ENCODE peak calls at places on chromosomes 12 and 14, in seven cellular contexts. T, Z, R, M, C, U and S are unnamed samples.

GRCh38 chr12:93002278-93003054 is 73.4 kb upstream of the EEA1 start:
- DNase-seq in R (no peak), C (no peak), M (no peak), U (peak; percentile 92), T (no peak), Z (peak; percentile 17), S (peak; percentile 52)

GRCh38 chr12:2795291-2796186 is 769 bp downstream of the FKBP4 start:
- DNase-seq in U (peak; percentile 41), M (no peak), T (peak; percentile 60), Z (peak; percentile 87), R (peak; percentile 63), C (peak; percentile 86), S (no peak)

GRCh38 chr12:26334621-26335124 is 139.3 kb downstream of the SSPN start:
- DNase-seq in Z (no peak), U (no peak), T (peak; percentile 14), R (no peak), M (no peak), C (no peak), S (no peak)

GRCh38 chr12:108825205-108825950 is 32.0 kb downstream of the SSH1 start:
- DNase-seq in R (no peak), Z (no peak), M (no peak), C (no peak), T (no peak), U (peak; percentile 76), S (no peak)

GRCh38 chr12:122868471-122869177 is 27.3 kb downstream of the VPS37B start:
- DNase-seq in Z (no peak), C (no peak), T (no peak), R (peak; percentile 7), U (no peak), M (no peak), S (no peak)

GRCh38 chr12:114288071-114288470 is 117.9 kb downstream of the TBX5 start:
- DNase-seq in R (no peak), M (no peak), U (peak; percentile 21), Z (no peak), T (no peak), C (no peak), S (no peak)

GRCh38 chr12:104999347-104999685 is 13.2 kb downstream of the NOPCHAP1 start:
- DNase-seq in C (no peak), R (no peak), T (no peak), Z (no peak), U (no peak), M (no peak), S (no peak)

GRCh38 chr12:34219046-34219770 is 196.9 kb downstream of the ALG10 start:
- DNase-seq in U (peak; percentile 5), M (no peak), R (no peak), C (no peak), Z (no peak), T (no peak), S (no peak)

GRCh38 chr12:30996255-30996654 is 69.7 kb downstream of the TSPAN11 start:
- DNase-seq in T (no peak), M (no peak), C (no peak), Z (no peak), R (no peak), U (peak; percentile 76), S (peak; percentile 63)

GRCh38 chr12:60935981-60936761 is 1324.0 kb upstream of the USP15 start:
- DNase-seq in T (no peak), R (no peak), C (no peak), Z (no peak), U (no peak), M (no peak), S (no peak)
- TF ChIP-seq CTCF in T (no peak), R (no peak), C (no peak), Z (no peak), U (no peak), M (no peak), S (no peak)

GRCh38 chr14:69938751-69939150 is 59.5 kb downstream of the SMOC1 start:
- DNase-seq in C (no peak), U (no peak), R (no peak), Z (no peak), M (no peak), T (no peak), S (no peak)
- H3K27me3 ChIP-seq in C (no peaks in the 10 kb centered on the region), U (no peaks in the 10 kb centered on the region), R (no peaks in the 10 kb centered on the region), Z (no peaks in the 10 kb centered on the region), M (peaks cover 85% of the 10 kb centered on the region), T (no peaks in the 10 kb centered on the region), S (no peaks in the 10 kb centered on the region)

DNA sequence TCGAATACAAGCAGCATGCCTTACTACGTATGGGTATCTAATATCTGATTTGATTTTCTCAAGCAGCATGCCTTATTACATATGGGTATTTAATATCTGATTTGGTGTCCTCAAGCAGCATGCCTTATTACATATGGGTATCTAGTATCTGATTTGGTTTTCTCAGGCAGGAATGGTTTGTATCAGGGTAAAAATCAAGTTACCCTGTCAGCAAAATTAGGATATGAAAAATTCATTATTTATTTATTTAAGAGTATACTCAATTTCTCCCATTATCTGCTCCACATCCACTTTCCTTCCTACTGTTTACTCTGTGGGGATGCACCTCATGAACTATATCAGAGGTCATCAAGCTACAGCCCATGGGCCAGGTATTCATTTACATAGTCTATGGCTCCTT is 21.9 kb downstream of the ZNF891 start:
- DNase-seq in C (no peak), Z (no peak), M (no peak), R (no peak), U (no peak), T (no peak), S (no peak)
- H3K9me3 ChIP-seq in C (peaks cover 30% of the 10 kb centered on the region), Z (peaks cover 99% of the 10 kb centered on the region), M (peaks cover 34% of the 10 kb centered on the region), R (peaks cover 66% of the 10 kb centered on the region), U (peaks cover 79% of the 10 kb centered on the region), T (peaks cover 99% of the 10 kb centered on the region), S (peaks cover 51% of the 10 kb centered on the region)

GRCh38 chr12:121214171-121214777 is 4.3 kb downstream of the P2RX4 start:
- DNase-seq in U (peak; percentile 42), Z (no peak), T (no peak), C (no peak), R (no peak), M (no peak), S (no peak)

GRCh38 chr12:121209221-121209620 is 708 bp upstream of the P2RX4 start:
- DNase-seq in T (no peak), Z (no peak), R (no peak), U (no peak), M (no peak), C (no peak), S (no peak)

GRCh38 chr12:121212875-121213274 is 2.9 kb downstream of the P2RX4 start:
- DNase-seq in M (no peak), R (no peak), U (no peak), T (no peak), C (no peak), Z (no peak), S (no peak)

GRCh38 chr12:121205491-121205890 is 4.4 kb upstream of the P2RX4 start:
- DNase-seq in C (no peak), R (no peak), U (no peak), M (no peak), Z (no peak), T (no peak), S (no peak)

DNA sequence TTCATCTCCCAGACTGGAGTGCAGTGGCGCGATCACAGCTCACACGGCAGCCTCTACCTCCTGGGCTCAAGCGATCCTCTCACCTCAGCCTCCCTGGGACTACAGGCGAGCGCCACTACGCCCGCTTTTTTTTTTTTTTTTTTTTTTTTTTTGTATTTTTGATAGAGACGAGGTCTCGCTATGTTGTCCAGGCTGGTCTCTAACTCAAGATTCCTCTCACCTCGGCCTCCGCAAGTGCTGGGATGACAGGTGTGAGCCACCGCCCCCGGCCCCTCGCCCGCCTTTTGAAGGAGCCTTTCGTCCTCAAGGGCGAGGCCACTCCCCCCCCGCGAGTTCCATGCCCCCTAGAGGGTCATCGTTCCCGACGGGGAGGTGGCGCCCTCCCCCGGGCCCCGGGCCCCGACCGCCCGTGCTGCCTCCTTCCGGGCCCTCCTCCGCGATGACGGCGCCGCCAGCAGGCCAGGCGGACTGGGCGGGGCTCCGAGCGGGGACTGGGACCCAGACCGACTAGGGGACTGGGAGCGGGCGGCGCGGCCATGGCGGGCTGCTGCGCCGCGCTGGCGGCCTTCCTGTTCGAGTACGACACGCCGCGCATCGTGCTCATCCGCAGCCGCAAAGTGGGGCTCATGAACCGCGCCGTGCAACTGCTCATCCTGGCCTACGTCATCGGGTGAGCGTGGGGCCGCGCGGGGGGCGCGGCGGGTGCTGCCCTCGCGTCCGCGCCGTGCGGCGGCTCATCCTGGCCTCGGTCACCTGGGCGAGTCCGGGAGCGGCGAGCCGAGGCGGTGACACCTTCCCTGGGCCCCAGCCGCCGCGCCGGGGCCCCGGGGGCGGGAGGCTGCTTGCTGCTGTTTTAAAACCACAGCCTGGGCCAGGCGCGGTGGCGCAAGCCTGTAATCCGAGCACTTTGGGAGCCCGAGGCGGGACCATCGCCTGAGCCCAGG is at the start of gene P2RX4:
- DNase-seq in T (peak; percentile 35), Z (peak; percentile 84), C (peak; percentile 90), M (peak; percentile 52), U (peak; percentile 73), R (peak; percentile 92), S (no peak)
- TF ChIP-seq CTCF in T (peak; percentile 16), Z (no peak), C (no peak), M (peak; percentile 7), U (peak; percentile 31), R (no peak), S (no peak)

GRCh38 chr14:60757617-60758016 is 23.1 kb downstream of the MNAT1 start:
- DNase-seq in Z (no peak), M (no peak), U (peak; percentile 74), R (no peak), T (no peak), C (no peak), S (no peak)

GRCh38 chr14:60760209-60760608 is 25.6 kb downstream of the MNAT1 start:
- DNase-seq in T (no peak), C (no peak), R (no peak), M (no peak), U (no peak), Z (no peak), S (no peak)

GRCh38 chr14:60756847-60757246 is 22.3 kb downstream of the MNAT1 start:
- DNase-seq in R (no peak), T (no peak), U (peak; percentile 44), Z (no peak), M (no peak), C (no peak), S (no peak)

GRCh38 chr14:60760648-60761364 is 26.2 kb downstream of the MNAT1 start:
- DNase-seq in M (peak; percentile 71), U (no peak), T (no peak), R (no peak), C (no peak), Z (no peak), S (no peak)

DNA sequence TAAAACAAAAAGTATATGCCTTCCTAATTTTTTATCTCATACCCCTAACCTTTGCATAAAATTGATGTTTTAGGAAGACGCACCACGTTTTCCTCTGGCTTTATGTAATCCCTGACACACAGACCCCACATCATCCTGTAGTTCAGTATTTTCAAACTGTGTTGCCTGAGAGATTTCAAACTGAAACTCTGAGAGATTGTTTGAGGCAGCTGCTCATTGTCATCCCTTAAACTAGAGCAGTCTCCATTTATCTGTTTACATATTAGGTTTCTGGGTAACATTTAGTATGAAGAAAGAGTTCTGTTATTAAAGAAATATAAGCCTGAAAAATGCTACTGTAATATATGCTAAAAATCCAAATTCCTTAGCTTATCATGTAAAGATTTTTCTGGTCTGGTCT is 24.3 kb downstream of the MNAT1 start:
- DNase-seq in C (no peak), U (peak; percentile 62), M (no peak), R (no peak), T (no peak), Z (no peak), S (no peak)
- H3K27me3 ChIP-seq in C (no peaks in the 10 kb centered on the region), U (no peaks in the 10 kb centered on the region), M (no peaks in the 10 kb centered on the region), R (no peaks in the 10 kb centered on the region), T (no peaks in the 10 kb centered on the region), Z (no peaks in the 10 kb centered on the region), S (no peaks in the 10 kb centered on the region)

GRCh38 chr14:40371011-40371410 is 938.8 kb upstream of the FBXO33 start:
- DNase-seq in Z (no peak), U (no peak), T (no peak), M (no peak), C (no peak), R (no peak), S (no peak)
- H3K9me3 ChIP-seq in Z (no peaks in the 10 kb centered on the region), U (no peaks in the 10 kb centered on the region), T (no peaks in the 10 kb centered on the region), M (no peaks in the 10 kb centered on the region), C (no peaks in the 10 kb centered on the region), R (no peaks in the 10 kb centered on the region), S (peaks cover 5% of the 10 kb centered on the region)